ENCODE peak calls at places on chromosomes 3 and 15, in four cellular contexts. One of them, this sample, is unnamed.

GRCh38 chr3:2354702-2355101 is 256.0 kb downstream of the CNTN4 start:
- DNase-seq in ELR: no peak
- DNase-seq in H7: peak
- DNase-seq in epithelial cell of proximal tubule: peak
- DNase-seq in this sample: no peak

GRCh38 chr15:67240235-67241131 is 14.0 kb downstream of the AAGAB start:
- DNase-seq in H7: peak
- DNase-seq in epithelial cell of proximal tubule: no peak
- DNase-seq in ELR: peak
- DNase-seq in this sample: no peak

GRCh38 chr15:44087578-44088190 is 107.4 kb downstream of the FRMD5 start:
- DNase-seq in epithelial cell of proximal tubule: peak
- DNase-seq in ELR: peak
- DNase-seq in H7: no peak
- DNase-seq in this sample: no peak

GRCh38 chr3:168272343-168272984 is 176.7 kb upstream of the GOLIM4 start:
- DNase-seq in ELR: peak
- DNase-seq in epithelial cell of proximal tubule: no peak
- DNase-seq in H7: peak
- DNase-seq in this sample: no peak

GRCh38 chr3:28050895-28051294 is 190.5 kb upstream of the CMC1 start:
- DNase-seq in epithelial cell of proximal tubule: peak
- DNase-seq in ELR: peak
- DNase-seq in H7: no peak
- DNase-seq in this sample: peak

GRCh38 chr15:74783072-74783807 is 1.4 kb downstream of the CSK start:
- DNase-seq in H7: peak
- DNase-seq in epithelial cell of proximal tubule: no peak
- DNase-seq in ELR: peak
- DNase-seq in this sample: no peak

GRCh38 chr3:111882194-111882593 is 23.1 kb downstream of the PHLDB2 start:
- DNase-seq in H7: no peak
- DNase-seq in ELR: no peak
- DNase-seq in epithelial cell of proximal tubule: no peak
- DNase-seq in this sample: no peak

GRCh38 chr3:73808862-73809509 is 184.2 kb upstream of the PDZRN3 start:
- DNase-seq in epithelial cell of proximal tubule: no peak
- DNase-seq in H7: no peak
- DNase-seq in ELR: no peak
- DNase-seq in this sample: no peak

GRCh38 chr15:81292516-81293001 is 31.4 kb downstream of the STARD5 start:
- DNase-seq in epithelial cell of proximal tubule: no peak
- DNase-seq in ELR: no peak
- DNase-seq in H7: no peak
- DNase-seq in this sample: no peak

GRCh38 chr3:18840535-18841137 is 307.7 kb upstream of the KCNH8 start:
- DNase-seq in epithelial cell of proximal tubule: no peak
- DNase-seq in ELR: no peak
- DNase-seq in H7: no peak
- DNase-seq in this sample: no peak

GRCh38 chr3:58526124-58526957 is 10.6 kb downstream of the ACOX2 start:
- DNase-seq in ELR: peak
- DNase-seq in H7: peak
- DNase-seq in epithelial cell of proximal tubule: peak
- DNase-seq in this sample: no peak

GRCh38 chr3:159655202-159655601 is 333.4 kb upstream of the IL12A start:
- DNase-seq in epithelial cell of proximal tubule: no peak
- DNase-seq in ELR: no peak
- DNase-seq in H7: no peak
- DNase-seq in this sample: no peak

GRCh38 chr3:158747417-158747816 is 15.2 kb upstream of the RARRES1 start:
- DNase-seq in ELR: no peak
- DNase-seq in H7: no peak
- DNase-seq in epithelial cell of proximal tubule: no peak
- DNase-seq in this sample: no peak

GRCh38 chr15:80339601-80340000 is 64.6 kb upstream of the ARNT2 start:
- DNase-seq in H7: no peak
- DNase-seq in ELR: no peak
- DNase-seq in epithelial cell of proximal tubule: no peak
- DNase-seq in this sample: no peak

GRCh38 chr3:127665586-127665985 is 7.2 kb upstream of the ABTB1 start:
- DNase-seq in H7: no peak
- DNase-seq in ELR: peak
- DNase-seq in epithelial cell of proximal tubule: no peak
- DNase-seq in this sample: no peak

GRCh38 chr15:92605225-92605944 is 50.2 kb downstream of the FAM174B start:
- DNase-seq in H7: no peak
- DNase-seq in epithelial cell of proximal tubule: no peak
- DNase-seq in ELR: no peak
- DNase-seq in this sample: no peak

GRCh38 chr15:51751687-51752683 is 588 bp downstream of the TMOD2 start:
- DNase-seq in epithelial cell of proximal tubule: no peak
- DNase-seq in ELR: peak
- DNase-seq in H7: peak
- DNase-seq in this sample: no peak

GRCh38 chr3:120114981-120115380 is 20.7 kb upstream of the GSK3B start:
- DNase-seq in epithelial cell of proximal tubule: no peak
- DNase-seq in H7: no peak
- DNase-seq in ELR: peak
- DNase-seq in this sample: no peak

GRCh38 chr15:88334436-88334835 is 77.9 kb upstream of the NTRK3 start:
- DNase-seq in H7: no peak
- DNase-seq in epithelial cell of proximal tubule: no peak
- DNase-seq in ELR: peak
- DNase-seq in this sample: no peak

GRCh38 chr3:133463441-133463860 is 63.6 kb downstream of the BFSP2 start:
- DNase-seq in epithelial cell of proximal tubule: no peak
- DNase-seq in ELR: no peak
- DNase-seq in H7: no peak
- DNase-seq in this sample: no peak

GRCh38 chr15:57033715-57034439 is 115.4 kb downstream of the TCF12 start:
- DNase-seq in H7: no peak
- DNase-seq in ELR: no peak
- DNase-seq in epithelial cell of proximal tubule: no peak
- DNase-seq in this sample: no peak

GRCh38 chr3:62888180-62888579 is 13.0 kb upstream of the CADPS start:
- DNase-seq in H7: peak
- DNase-seq in epithelial cell of proximal tubule: no peak
- DNase-seq in ELR: no peak
- DNase-seq in this sample: no peak

This sample was measured in stimulated activated effector memory CD8-positive, alpha-beta T cell treated with anti-CD3 and anti-CD28 coated beads, Interleukin-12 subunit alpha, Interleukin-12 subunit beta, amount 100 ng/mL, for 72 hours.